ENCODE peak calls at places on chromosomes 2 and 18, in ten cellular contexts. I is nephron progenitor cell; K is retina; E is PC-3; Q is tibial nerve; C is osteocyte; H is brain microvascular endothelial cell; S is A172; Y is activated gamma-delta T cell treated with Interleukin-2 at 50 U/mL for 16 hours; O is activated T-helper 9 cell treated with anti-CD3 and anti-CD28 coated beads, Interleukin-2, amount 50 U/mL, for 16 hours. Z is an unnamed sample.

GRCh38 chr2:71592181-71592711 is 138.9 kb downstream of the DYSF start:
- DNase-seq in Y (no peak), I (peak), H (no peak), C (no peak), O (no peak), K (no peak), Q (no peak), S (no peak), E (no peak), Z (no peak)

GRCh38 chr2:233058717-233059546 is 1.2 kb upstream of the INPP5D start:
- DNase-seq in H (no peak), O (no peak), S (no peak), E (no peak), K (no peak), Q (no peak), C (no peak), I (no peak), Y (no peak), Z (no peak)

GRCh38 chr2:24508878-24509277 is 17.8 kb downstream of the NCOA1 start:
- DNase-seq in H (no peak), S (no peak), Y (no peak), O (no peak), Q (no peak), K (no peak), C (no peak), E (no peak), I (no peak), Z (no peak)

GRCh38 chr2:20422679-20423271 is 24.1 kb upstream of the RHOB start:
- DNase-seq in O (no peak), H (no peak), I (no peak), Y (no peak), K (peak), S (no peak), C (no peak), E (no peak), Q (no peak), Z (no peak)

GRCh38 chr2:120432293-120432975 is 86.5 kb downstream of the INHBB start:
- DNase-seq in O (no peak), Y (no peak), K (no peak), C (no peak), H (no peak), E (no peak), I (no peak), S (no peak), Q (no peak), Z (no peak)

GRCh38 chr2:144078802-144079386 is 441.0 kb downstream of the ZEB2 start:
- DNase-seq in I (no peak), S (no peak), C (no peak), Y (no peak), O (no peak), E (no peak), K (no peak), Q (no peak), H (no peak), Z (no peak)

GRCh38 chr2:12730265-12730664 is 13.5 kb downstream of the TRIB2 start:
- DNase-seq in C (no peak), I (no peak), H (no peak), O (no peak), S (no peak), E (no peak), Y (no peak), K (no peak), Q (no peak), Z (no peak)

GRCh38 chr2:77521482-77521881 is 694 bp downstream of the LRRTM4 start:
- DNase-seq in H (no peak), C (no peak), I (no peak), Q (no peak), O (no peak), E (no peak), S (no peak), K (peak), Y (no peak), Z (no peak)

GRCh38 chr2:234722176-234722575 is 225.3 kb upstream of the ARL4C start:
- DNase-seq in Q (no peak), O (no peak), S (no peak), E (no peak), Y (no peak), H (no peak), K (no peak), I (no peak), C (no peak), Z (no peak)

GRCh38 chr2:193703411-193703810 is 1508.7 kb upstream of the TMEFF2 start:
- DNase-seq in Y (no peak), Q (no peak), S (no peak), O (no peak), H (no peak), C (no peak), E (no peak), K (no peak), I (no peak), Z (no peak)

GRCh38 chr18:3230401-3231334 is 10.9 kb upstream of the MYOM1 start:
- DNase-seq in K (no peak), O (no peak), Q (no peak), C (no peak), H (no peak), I (no peak), Y (no peak), S (peak), E (peak), Z (no peak)

GRCh38 chr2:226179010-226179409 is 620.6 kb downstream of the IRS1 start:
- DNase-seq in Y (no peak), S (no peak), C (no peak), O (no peak), H (no peak), K (no peak), Q (no peak), E (peak), I (no peak), Z (no peak)

GRCh38 chr2:113283704-113284284 is 5.1 kb upstream of the PAX8 start:
- DNase-seq in S (peak), Y (no peak), Q (no peak), O (no peak), K (no peak), E (peak), H (peak), I (no peak), C (peak), Z (no peak)

GRCh38 chr2:85754313-85755095 is 713 bp downstream of the ATOH8 start:
- DNase-seq in E (no peak), K (peak), Q (no peak), I (peak), C (no peak), O (no peak), Y (no peak), S (no peak), H (no peak), Z (peak)

GRCh38 chr2:239093956-239094355 is 246.1 kb downstream of the TWIST2 start:
- DNase-seq in Y (no peak), H (no peak), K (no peak), E (no peak), Q (no peak), C (no peak), I (no peak), S (no peak), O (no peak), Z (no peak)

GRCh38 chr2:201698588-201699226 is at the start of gene MPP4:
- DNase-seq in O (no peak), Y (no peak), I (no peak), K (no peak), H (no peak), Q (no peak), E (peak), S (peak), C (no peak), Z (no peak)

GRCh38 chr18:36309436-36310391 is 12.2 kb downstream of the FHOD3 start:
- DNase-seq in I (no peak), O (no peak), C (peak), H (peak), E (peak), K (no peak), S (peak), Q (no peak), Y (no peak), Z (no peak)

GRCh38 chr2:85755122-85756027 is 1.6 kb downstream of the ATOH8 start:
- DNase-seq in Q (no peak), Y (no peak), O (no peak), I (peak), C (no peak), H (no peak), E (no peak), S (no peak), K (no peak), Z (peak)

GRCh38 chr2:69789129-69789528 is 40.3 kb upstream of the GMCL1 start:
- DNase-seq in Q (no peak), O (no peak), H (peak), Y (no peak), E (no peak), K (peak), I (peak), C (no peak), S (peak), Z (no peak)

GRCh38 chr18:45169610-45170009 is 445.7 kb upstream of the SLC14A2 start:
- DNase-seq in H (peak), Q (peak), K (no peak), Y (no peak), E (peak), C (no peak), S (peak), O (no peak), I (no peak), Z (no peak)

GRCh38 chr2:121408641-121409040 is 122.0 kb upstream of the RNU4ATAC start:
- DNase-seq in E (peak), H (no peak), O (no peak), I (no peak), Q (no peak), C (no peak), Y (no peak), K (no peak), S (no peak), Z (no peak)

GRCh38 chr2:111116016-111116746 is 4.5 kb upstream of the BCL2L11 start:
- DNase-seq in I (no peak), O (no peak), H (no peak), K (no peak), E (peak), C (no peak), S (no peak), Y (no peak), Q (no peak), Z (no peak)

GRCh38 chr18:35345460-35345921 is 1.3 kb upstream of the ZNF24 start:
- DNase-seq in K (peak), Y (no peak), C (no peak), O (no peak), H (no peak), S (no peak), E (peak), I (peak), Q (no peak), Z (peak)

GRCh38 chr2:170502400-170503135 is 212.6 kb upstream of the SP5 start:
- DNase-seq in O (no peak), Y (no peak), C (no peak), K (no peak), S (no peak), Q (no peak), I (no peak), H (no peak), E (no peak), Z (no peak)

GRCh38 chr2:216520156-216520555 is 21.5 kb downstream of the RPL37A start:
- DNase-seq in K (no peak), Q (no peak), E (no peak), O (no peak), Y (no peak), I (no peak), C (no peak), S (no peak), H (peak), Z (no peak)